ENCODE peak calls at places on chromosomes 13 and 19, in six cellular contexts. One of them, this sample, is unnamed.

GRCh38 chr19:1455336-1456120 is 5.6 kb downstream of the APC2 start:
- DNase-seq in astrocyte of the spinal cord: no peak
- DNase-seq in upper lobe of right lung: no peak
- DNase-seq in retinal pigment epithelial cell: no peak
- DNase-seq in cardiac fibroblast: peak; percentile 77
- DNase-seq in lower leg skin: no peak
- DNase-seq in this sample: no peak

GRCh38 chr19:2149980-2150793 is 1.2 kb downstream of the AP3D1 start:
- DNase-seq in astrocyte of the spinal cord: no peak
- DNase-seq in upper lobe of right lung: no peak
- DNase-seq in retinal pigment epithelial cell: no peak
- DNase-seq in cardiac fibroblast: peak; percentile 19
- DNase-seq in lower leg skin: no peak
- DNase-seq in this sample: no peak

GRCh38 chr19:15885167-15885566 is 12.7 kb downstream of the CYP4F2 start:
- DNase-seq in astrocyte of the spinal cord: no peak
- DNase-seq in upper lobe of right lung: no peak
- DNase-seq in retinal pigment epithelial cell: no peak
- DNase-seq in cardiac fibroblast: no peak
- DNase-seq in lower leg skin: no peak
- DNase-seq in this sample: no peak

GRCh38 chr19:52473655-52474350 is 20.4 kb downstream of the ZNF578 start:
- DNase-seq in astrocyte of the spinal cord: no peak
- DNase-seq in upper lobe of right lung: no peak
- DNase-seq in retinal pigment epithelial cell: no peak
- DNase-seq in cardiac fibroblast: no peak
- DNase-seq in lower leg skin: no peak
- DNase-seq in this sample: no peak

GRCh38 chr13:40665754-40666057 is 735 bp downstream of the FOXO1 start:
- DNase-seq in astrocyte of the spinal cord: no peak
- DNase-seq in upper lobe of right lung: no peak
- DNase-seq in retinal pigment epithelial cell: no peak
- DNase-seq in cardiac fibroblast: no peak
- DNase-seq in lower leg skin: no peak
- DNase-seq in this sample: no peak

GRCh38 chr13:48505597-48506091 is 27.2 kb downstream of the RCBTB2 start:
- DNase-seq in astrocyte of the spinal cord: no peak
- DNase-seq in upper lobe of right lung: no peak
- DNase-seq in retinal pigment epithelial cell: no peak
- DNase-seq in cardiac fibroblast: peak; percentile 45
- DNase-seq in lower leg skin: no peak
- DNase-seq in this sample: no peak

GRCh38 chr19:16134510-16134909 is 9.0 kb upstream of the HSH2D start:
- DNase-seq in astrocyte of the spinal cord: no peak
- DNase-seq in upper lobe of right lung: no peak
- DNase-seq in retinal pigment epithelial cell: no peak
- DNase-seq in cardiac fibroblast: no peak
- DNase-seq in lower leg skin: no peak
- DNase-seq in this sample: no peak

GRCh38 chr19:33284756-33285155 is 17.6 kb downstream of the CEBPA start:
- DNase-seq in astrocyte of the spinal cord: no peak
- DNase-seq in upper lobe of right lung: no peak
- DNase-seq in retinal pigment epithelial cell: no peak
- DNase-seq in cardiac fibroblast: no peak
- DNase-seq in lower leg skin: no peak
- DNase-seq in this sample: no peak

GRCh38 chr13:27636624-27637288 is 15.1 kb downstream of the POLR1D start:
- DNase-seq in astrocyte of the spinal cord: peak; percentile 15
- DNase-seq in upper lobe of right lung: no peak
- DNase-seq in retinal pigment epithelial cell: no peak
- DNase-seq in cardiac fibroblast: no peak
- DNase-seq in lower leg skin: no peak
- DNase-seq in this sample: no peak

DNA sequence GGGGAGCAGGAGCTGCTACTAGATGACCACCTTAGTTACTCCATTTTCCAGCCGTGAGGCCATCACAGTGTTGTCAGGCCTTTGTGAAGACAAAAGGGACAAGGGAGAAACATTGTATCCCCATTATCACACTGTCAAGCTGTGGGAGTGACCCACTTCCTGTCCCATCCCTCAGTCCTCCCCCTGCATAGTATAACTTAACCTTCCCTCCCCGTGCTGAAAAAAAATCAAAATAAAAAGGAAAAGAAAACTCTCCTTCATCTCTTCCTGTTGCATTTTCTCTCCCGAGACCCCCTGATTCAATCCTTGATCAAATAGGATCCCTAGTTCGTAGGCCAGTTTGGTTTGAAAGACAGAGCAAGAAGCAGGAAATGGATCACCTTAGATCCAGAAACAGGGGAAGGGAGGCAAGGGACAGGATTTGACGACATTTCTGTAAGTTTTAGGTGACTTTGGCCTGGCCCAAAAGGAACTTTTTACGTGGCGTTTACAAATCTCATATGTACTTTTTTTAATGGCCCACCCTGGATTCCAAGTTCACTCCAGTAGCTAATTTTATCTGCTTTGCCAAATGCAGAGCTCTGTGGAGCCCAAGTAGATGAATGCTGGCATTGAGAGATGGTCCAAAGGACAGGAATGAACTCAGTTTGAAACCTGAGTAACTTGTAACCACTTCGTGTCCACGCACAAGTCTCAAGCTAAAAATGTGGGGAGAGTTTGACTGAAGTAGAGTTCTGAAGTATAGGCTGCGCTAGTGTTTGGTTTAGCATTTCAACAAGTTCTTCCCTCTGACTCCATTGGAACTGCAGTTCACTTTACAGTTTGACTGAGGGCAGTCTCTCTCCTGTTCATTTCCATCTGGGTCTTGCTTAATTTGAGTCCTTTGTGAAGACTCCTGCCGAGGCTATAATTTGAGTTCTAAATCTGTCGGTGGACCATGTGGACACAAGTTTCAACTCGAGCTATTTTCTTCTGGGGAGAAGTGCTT is 16.6 kb upstream of the GATAD2A start:
- DNase-seq in astrocyte of the spinal cord: no peak
- DNase-seq in upper lobe of right lung: no peak
- DNase-seq in retinal pigment epithelial cell: no peak
- DNase-seq in cardiac fibroblast: no peak
- DNase-seq in lower leg skin: no peak
- DNase-seq in this sample: no peak
- H3K4me3 ChIP-seq in astrocyte of the spinal cord: no peak overlapping the region
- H3K4me3 ChIP-seq in upper lobe of right lung: no peak overlapping the region
- H3K4me3 ChIP-seq in retinal pigment epithelial cell: no peak overlapping the region
- H3K4me3 ChIP-seq in cardiac fibroblast: no peak overlapping the region
- H3K4me3 ChIP-seq in lower leg skin: no peak overlapping the region
- H3K4me3 ChIP-seq in this sample: no peak overlapping the region

GRCh38 chr13:22740264-22740663 is 440.5 kb upstream of the SGCG start:
- DNase-seq in astrocyte of the spinal cord: no peak
- DNase-seq in upper lobe of right lung: no peak
- DNase-seq in retinal pigment epithelial cell: no peak
- DNase-seq in cardiac fibroblast: no peak
- DNase-seq in lower leg skin: no peak
- DNase-seq in this sample: no peak
- TF ChIP-seq CTCF in astrocyte of the spinal cord: no peak
- TF ChIP-seq CTCF in upper lobe of right lung: peak; percentile 16
- TF ChIP-seq CTCF in retinal pigment epithelial cell: peak; percentile 59
- TF ChIP-seq CTCF in cardiac fibroblast: no peak
- TF ChIP-seq CTCF in lower leg skin: no peak
- TF ChIP-seq CTCF in this sample: no peak

DNA sequence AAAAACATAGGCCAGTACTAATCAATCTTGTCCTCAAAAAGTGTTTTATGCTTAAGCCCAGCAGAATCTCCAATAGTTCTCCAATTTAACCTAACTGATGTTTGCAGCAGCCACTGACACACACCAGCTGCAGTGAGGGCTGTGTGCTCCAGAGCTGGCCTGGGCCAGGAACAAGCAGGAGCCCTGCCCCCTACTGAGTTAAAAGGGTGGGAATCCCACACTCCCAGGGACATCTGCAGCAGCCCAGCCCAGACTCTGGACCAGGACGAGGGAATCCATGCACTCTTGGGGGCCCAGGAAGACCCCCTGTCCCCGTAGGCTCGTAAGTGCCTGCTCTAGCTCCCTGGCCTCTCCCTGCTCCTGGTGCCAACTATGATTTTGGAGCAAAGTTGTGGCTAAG is 91.5 kb upstream of the ATXN8OS start:
- DNase-seq in astrocyte of the spinal cord: no peak
- DNase-seq in upper lobe of right lung: no peak
- DNase-seq in retinal pigment epithelial cell: no peak
- DNase-seq in cardiac fibroblast: no peak
- DNase-seq in lower leg skin: no peak
- DNase-seq in this sample: no peak
- H3K4me3 ChIP-seq in astrocyte of the spinal cord: no peak overlapping the region
- H3K4me3 ChIP-seq in upper lobe of right lung: no peak overlapping the region
- H3K4me3 ChIP-seq in retinal pigment epithelial cell: no peak overlapping the region
- H3K4me3 ChIP-seq in cardiac fibroblast: no peak overlapping the region
- H3K4me3 ChIP-seq in lower leg skin: no peak overlapping the region
- H3K4me3 ChIP-seq in this sample: no peak overlapping the region

GRCh38 chr13:31105856-31106255 is 55.8 kb downstream of the HSPH1 start:
- DNase-seq in astrocyte of the spinal cord: no peak
- DNase-seq in upper lobe of right lung: no peak
- DNase-seq in retinal pigment epithelial cell: no peak
- DNase-seq in cardiac fibroblast: no peak
- DNase-seq in lower leg skin: peak; percentile 73
- DNase-seq in this sample: no peak

GRCh38 chr13:31101511-31102170 is 60.1 kb downstream of the HSPH1 start:
- DNase-seq in astrocyte of the spinal cord: no peak
- DNase-seq in upper lobe of right lung: no peak
- DNase-seq in retinal pigment epithelial cell: peak; percentile 19
- DNase-seq in cardiac fibroblast: no peak
- DNase-seq in lower leg skin: peak; percentile 25
- DNase-seq in this sample: no peak

GRCh38 chr13:31100721-31101120 is 61.0 kb downstream of the HSPH1 start:
- DNase-seq in astrocyte of the spinal cord: no peak
- DNase-seq in upper lobe of right lung: no peak
- DNase-seq in retinal pigment epithelial cell: no peak
- DNase-seq in cardiac fibroblast: no peak
- DNase-seq in lower leg skin: peak; percentile 39
- DNase-seq in this sample: no peak

GRCh38 chr13:31107109-31107508 is 54.6 kb downstream of the HSPH1 start:
- DNase-seq in astrocyte of the spinal cord: no peak
- DNase-seq in upper lobe of right lung: no peak
- DNase-seq in retinal pigment epithelial cell: no peak
- DNase-seq in cardiac fibroblast: no peak
- DNase-seq in lower leg skin: no peak
- DNase-seq in this sample: no peak

GRCh38 chr13:31105020-31105800 is 56.5 kb downstream of the HSPH1 start:
- DNase-seq in astrocyte of the spinal cord: no peak
- DNase-seq in upper lobe of right lung: no peak
- DNase-seq in retinal pigment epithelial cell: no peak
- DNase-seq in cardiac fibroblast: no peak
- DNase-seq in lower leg skin: peak; percentile 71
- DNase-seq in this sample: no peak
- TF ChIP-seq CTCF in astrocyte of the spinal cord: no peak
- TF ChIP-seq CTCF in upper lobe of right lung: no peak
- TF ChIP-seq CTCF in retinal pigment epithelial cell: peak; percentile 26
- TF ChIP-seq CTCF in cardiac fibroblast: no peak
- TF ChIP-seq CTCF in lower leg skin: no peak
- TF ChIP-seq CTCF in this sample: no peak

DNA sequence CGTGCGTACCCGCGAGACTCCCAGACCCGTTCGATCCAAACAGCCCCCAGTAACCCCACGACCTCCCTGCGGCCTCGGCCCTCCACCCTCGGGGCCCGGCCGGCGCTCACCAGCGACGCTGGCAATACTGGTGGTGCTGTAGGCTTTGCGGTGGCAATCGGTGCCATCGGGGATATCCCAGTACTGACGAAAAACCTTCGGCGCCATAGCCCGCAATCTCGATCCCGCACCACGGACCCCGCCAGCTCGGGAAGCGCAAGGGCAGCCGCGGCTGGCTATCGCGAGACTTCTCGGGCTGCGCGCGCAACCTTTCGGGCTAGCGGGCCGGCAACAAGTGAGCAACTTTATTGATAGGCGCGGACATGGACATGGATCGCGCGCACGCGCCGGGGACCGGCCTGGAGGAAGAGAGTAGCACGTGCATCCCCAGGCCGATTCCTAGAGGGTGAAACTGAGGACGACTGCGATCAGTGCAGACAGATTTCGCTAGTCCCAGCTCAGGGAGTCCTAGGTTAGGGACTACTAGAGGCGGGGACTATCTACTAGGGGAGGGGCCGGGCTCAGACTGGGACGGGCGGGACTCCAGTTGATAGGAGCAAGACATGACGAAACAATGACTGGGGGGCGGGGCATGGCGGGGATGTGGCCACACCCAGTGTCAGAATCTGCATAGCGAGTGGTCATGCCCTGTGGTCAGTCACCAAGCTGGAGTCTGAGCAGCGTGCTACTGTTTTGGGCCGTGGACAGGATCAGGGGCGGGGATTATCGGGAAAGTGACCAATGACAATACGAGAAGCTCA is at the start of gene NDUFA11:
- DNase-seq in astrocyte of the spinal cord: peak; percentile 99
- DNase-seq in upper lobe of right lung: peak; percentile 99
- DNase-seq in retinal pigment epithelial cell: no peak
- DNase-seq in cardiac fibroblast: peak; percentile 97
- DNase-seq in lower leg skin: peak; percentile 100
- DNase-seq in this sample: peak; percentile 94
- H3K4me3 ChIP-seq in astrocyte of the spinal cord: peak within 1 kb of the TSS; percentile 98
- H3K4me3 ChIP-seq in upper lobe of right lung: peak within 1 kb of the TSS; percentile 94
- H3K4me3 ChIP-seq in retinal pigment epithelial cell: peak within 1 kb of the TSS; percentile 99
- H3K4me3 ChIP-seq in cardiac fibroblast: peak within 1 kb of the TSS; percentile 80
- H3K4me3 ChIP-seq in lower leg skin: peak within 1 kb of the TSS; percentile 94
- H3K4me3 ChIP-seq in this sample: peak within 1 kb of the TSS; percentile 100

GRCh38 chr13:99450416-99450815 is 50.9 kb upstream of the TM9SF2 start:
- DNase-seq in astrocyte of the spinal cord: no peak
- DNase-seq in upper lobe of right lung: no peak
- DNase-seq in retinal pigment epithelial cell: no peak
- DNase-seq in cardiac fibroblast: no peak
- DNase-seq in lower leg skin: no peak
- DNase-seq in this sample: no peak

GRCh38 chr13:99448586-99448985 is 52.7 kb upstream of the TM9SF2 start:
- DNase-seq in astrocyte of the spinal cord: no peak
- DNase-seq in upper lobe of right lung: no peak
- DNase-seq in retinal pigment epithelial cell: no peak
- DNase-seq in cardiac fibroblast: no peak
- DNase-seq in lower leg skin: no peak
- DNase-seq in this sample: no peak

GRCh38 chr13:99442273-99442895 is 58.9 kb upstream of the TM9SF2 start:
- DNase-seq in astrocyte of the spinal cord: peak; percentile 49
- DNase-seq in upper lobe of right lung: no peak
- DNase-seq in retinal pigment epithelial cell: no peak
- DNase-seq in cardiac fibroblast: peak; percentile 74
- DNase-seq in lower leg skin: no peak
- DNase-seq in this sample: peak; percentile 38

GRCh38 chr13:99446242-99446641 is 55.0 kb upstream of the TM9SF2 start:
- DNase-seq in astrocyte of the spinal cord: no peak
- DNase-seq in upper lobe of right lung: no peak
- DNase-seq in retinal pigment epithelial cell: no peak
- DNase-seq in cardiac fibroblast: no peak
- DNase-seq in lower leg skin: no peak
- DNase-seq in this sample: no peak
- TF ChIP-seq CTCF in astrocyte of the spinal cord: no peak
- TF ChIP-seq CTCF in upper lobe of right lung: no peak
- TF ChIP-seq CTCF in retinal pigment epithelial cell: peak; percentile 38
- TF ChIP-seq CTCF in cardiac fibroblast: no peak
- TF ChIP-seq CTCF in lower leg skin: no peak
- TF ChIP-seq CTCF in this sample: peak; percentile 17

GRCh38 chr13:25175026-25175425 is 2.9 kb upstream of the AMER2 start:
- DNase-seq in astrocyte of the spinal cord: no peak
- DNase-seq in upper lobe of right lung: no peak
- DNase-seq in retinal pigment epithelial cell: no peak
- DNase-seq in cardiac fibroblast: no peak
- DNase-seq in lower leg skin: no peak
- DNase-seq in this sample: no peak
- H3K4me3 ChIP-seq in astrocyte of the spinal cord: no peak overlapping the region
- H3K4me3 ChIP-seq in upper lobe of right lung: no peak overlapping the region
- H3K4me3 ChIP-seq in retinal pigment epithelial cell: no peak overlapping the region
- H3K4me3 ChIP-seq in cardiac fibroblast: no peak overlapping the region
- H3K4me3 ChIP-seq in lower leg skin: no peak overlapping the region
- H3K4me3 ChIP-seq in this sample: no peak overlapping the region

GRCh38 chr13:26186141-26186870 is 35.8 kb downstream of the RNF6 start:
- DNase-seq in astrocyte of the spinal cord: peak; percentile 90
- DNase-seq in upper lobe of right lung: peak; percentile 96
- DNase-seq in retinal pigment epithelial cell: peak; percentile 69
- DNase-seq in cardiac fibroblast: peak; percentile 93
- DNase-seq in lower leg skin: peak; percentile 95
- DNase-seq in this sample: peak; percentile 77
- TF ChIP-seq CTCF in astrocyte of the spinal cord: peak; percentile 48
- TF ChIP-seq CTCF in upper lobe of right lung: peak; percentile 43
- TF ChIP-seq CTCF in retinal pigment epithelial cell: peak; percentile 56
- TF ChIP-seq CTCF in cardiac fibroblast: peak; percentile 55
- TF ChIP-seq CTCF in lower leg skin: no peak
- TF ChIP-seq CTCF in this sample: peak; percentile 40

This sample was measured in astrocyte of the cerebellum.